ENCODE peak calls at places on chromosomes 2 and 18, in ten cellular contexts. One of them, this sample, is unnamed.

GRCh38 chr2:238852186-238852869 is 4.4 kb downstream of the TWIST2 start:
- DNase-seq in IMR-90: peak; percentile 46
- DNase-seq in effector memory CD4-positive, alpha-beta T cell: no peak
- DNase-seq in mesendoderm: no peak
- DNase-seq in Karpas-422: no peak
- DNase-seq in CD8-positive, alpha-beta T cell: no peak
- DNase-seq in fibroblast of lung: no peak
- DNase-seq in tibial nerve: no peak
- DNase-seq in neural progenitor cell: no peak
- DNase-seq in gastrocnemius medialis: no peak
- DNase-seq in this sample: no peak

GRCh38 chr18:51751901-51752300 is 554.4 kb upstream of the MEX3C start:
- DNase-seq in mesendoderm: no peak
- DNase-seq in gastrocnemius medialis: no peak
- DNase-seq in effector memory CD4-positive, alpha-beta T cell: no peak
- DNase-seq in IMR-90: no peak
- DNase-seq in neural progenitor cell: no peak
- DNase-seq in tibial nerve: no peak
- DNase-seq in CD8-positive, alpha-beta T cell: no peak
- DNase-seq in Karpas-422: no peak
- DNase-seq in fibroblast of lung: no peak
- DNase-seq in this sample: no peak

GRCh38 chr18:71327443-71328120 is 1038.7 kb downstream of the SOCS6 start:
- DNase-seq in gastrocnemius medialis: no peak
- DNase-seq in effector memory CD4-positive, alpha-beta T cell: no peak
- DNase-seq in fibroblast of lung: no peak
- DNase-seq in Karpas-422: no peak
- DNase-seq in neural progenitor cell: no peak
- DNase-seq in mesendoderm: no peak
- DNase-seq in IMR-90: no peak
- DNase-seq in CD8-positive, alpha-beta T cell: no peak
- DNase-seq in tibial nerve: no peak
- DNase-seq in this sample: no peak

GRCh38 chr18:8625693-8626092 is 16.5 kb downstream of the RAB12 start:
- DNase-seq in fibroblast of lung: no peak
- DNase-seq in gastrocnemius medialis: peak; percentile 59
- DNase-seq in tibial nerve: no peak
- DNase-seq in Karpas-422: no peak
- DNase-seq in effector memory CD4-positive, alpha-beta T cell: no peak
- DNase-seq in mesendoderm: no peak
- DNase-seq in CD8-positive, alpha-beta T cell: no peak
- DNase-seq in IMR-90: no peak
- DNase-seq in neural progenitor cell: no peak
- DNase-seq in this sample: no peak

GRCh38 chr2:106812377-106812776 is 73.6 kb downstream of the ST6GAL2 start:
- DNase-seq in IMR-90: no peak
- DNase-seq in effector memory CD4-positive, alpha-beta T cell: no peak
- DNase-seq in neural progenitor cell: no peak
- DNase-seq in CD8-positive, alpha-beta T cell: no peak
- DNase-seq in gastrocnemius medialis: no peak
- DNase-seq in tibial nerve: no peak
- DNase-seq in mesendoderm: no peak
- DNase-seq in fibroblast of lung: peak; percentile 39
- DNase-seq in Karpas-422: no peak
- DNase-seq in this sample: no peak

GRCh38 chr2:120013569-120014223 is 819 bp downstream of the EPB41L5 start:
- DNase-seq in IMR-90: no peak
- DNase-seq in Karpas-422: no peak
- DNase-seq in fibroblast of lung: peak; percentile 5
- DNase-seq in tibial nerve: peak; percentile 9
- DNase-seq in gastrocnemius medialis: peak; percentile 42
- DNase-seq in mesendoderm: no peak
- DNase-seq in neural progenitor cell: no peak
- DNase-seq in CD8-positive, alpha-beta T cell: no peak
- DNase-seq in effector memory CD4-positive, alpha-beta T cell: no peak
- DNase-seq in this sample: peak; percentile 27

GRCh38 chr2:20366672-20367116 is 16.1 kb upstream of the PUM2 start:
- DNase-seq in fibroblast of lung: no peak
- DNase-seq in CD8-positive, alpha-beta T cell: no peak
- DNase-seq in IMR-90: peak; percentile 63
- DNase-seq in Karpas-422: no peak
- DNase-seq in tibial nerve: no peak
- DNase-seq in effector memory CD4-positive, alpha-beta T cell: no peak
- DNase-seq in mesendoderm: no peak
- DNase-seq in gastrocnemius medialis: no peak
- DNase-seq in neural progenitor cell: no peak
- DNase-seq in this sample: no peak

GRCh38 chr2:102553601-102554000 is 65.8 kb upstream of the SLC9A2 start:
- DNase-seq in mesendoderm: no peak
- DNase-seq in CD8-positive, alpha-beta T cell: no peak
- DNase-seq in neural progenitor cell: no peak
- DNase-seq in effector memory CD4-positive, alpha-beta T cell: no peak
- DNase-seq in tibial nerve: no peak
- DNase-seq in IMR-90: no peak
- DNase-seq in Karpas-422: no peak
- DNase-seq in fibroblast of lung: no peak
- DNase-seq in gastrocnemius medialis: no peak
- DNase-seq in this sample: no peak

GRCh38 chr2:225667465-225667864 is 268.0 kb downstream of the NYAP2 start:
- DNase-seq in neural progenitor cell: peak; percentile 23
- DNase-seq in tibial nerve: no peak
- DNase-seq in gastrocnemius medialis: no peak
- DNase-seq in IMR-90: no peak
- DNase-seq in CD8-positive, alpha-beta T cell: no peak
- DNase-seq in effector memory CD4-positive, alpha-beta T cell: no peak
- DNase-seq in Karpas-422: no peak
- DNase-seq in mesendoderm: peak; percentile 90
- DNase-seq in fibroblast of lung: peak; percentile 3
- DNase-seq in this sample: no peak

GRCh38 chr2:63056309-63057065 is 5.9 kb downstream of the OTX1 start:
- DNase-seq in gastrocnemius medialis: no peak
- DNase-seq in Karpas-422: no peak
- DNase-seq in fibroblast of lung: no peak
- DNase-seq in effector memory CD4-positive, alpha-beta T cell: no peak
- DNase-seq in CD8-positive, alpha-beta T cell: no peak
- DNase-seq in neural progenitor cell: peak; percentile 90
- DNase-seq in IMR-90: no peak
- DNase-seq in mesendoderm: peak; percentile 49
- DNase-seq in tibial nerve: no peak
- DNase-seq in this sample: no peak

GRCh38 chr2:119950966-119951365 is 61.9 kb upstream of the EPB41L5 start:
- DNase-seq in neural progenitor cell: no peak
- DNase-seq in fibroblast of lung: no peak
- DNase-seq in IMR-90: peak; percentile 2
- DNase-seq in mesendoderm: no peak
- DNase-seq in Karpas-422: no peak
- DNase-seq in tibial nerve: no peak
- DNase-seq in CD8-positive, alpha-beta T cell: no peak
- DNase-seq in gastrocnemius medialis: no peak
- DNase-seq in effector memory CD4-positive, alpha-beta T cell: no peak
- DNase-seq in this sample: no peak

GRCh38 chr2:29598978-29599377 is 322.4 kb downstream of the ALK start:
- DNase-seq in Karpas-422: no peak
- DNase-seq in gastrocnemius medialis: no peak
- DNase-seq in CD8-positive, alpha-beta T cell: no peak
- DNase-seq in fibroblast of lung: no peak
- DNase-seq in mesendoderm: no peak
- DNase-seq in IMR-90: no peak
- DNase-seq in effector memory CD4-positive, alpha-beta T cell: no peak
- DNase-seq in neural progenitor cell: no peak
- DNase-seq in tibial nerve: no peak
- DNase-seq in this sample: no peak

GRCh38 chr2:144333144-144333555 is 186.8 kb downstream of the ZEB2 start:
- DNase-seq in IMR-90: no peak
- DNase-seq in neural progenitor cell: no peak
- DNase-seq in tibial nerve: no peak
- DNase-seq in fibroblast of lung: no peak
- DNase-seq in CD8-positive, alpha-beta T cell: no peak
- DNase-seq in Karpas-422: no peak
- DNase-seq in gastrocnemius medialis: no peak
- DNase-seq in mesendoderm: no peak
- DNase-seq in effector memory CD4-positive, alpha-beta T cell: no peak
- DNase-seq in this sample: no peak

GRCh38 chr2:77512521-77512920 is 9.7 kb downstream of the LRRTM4 start:
- DNase-seq in IMR-90: no peak
- DNase-seq in Karpas-422: peak; percentile 22
- DNase-seq in CD8-positive, alpha-beta T cell: no peak
- DNase-seq in tibial nerve: no peak
- DNase-seq in gastrocnemius medialis: no peak
- DNase-seq in fibroblast of lung: peak; percentile 20
- DNase-seq in mesendoderm: no peak
- DNase-seq in effector memory CD4-positive, alpha-beta T cell: no peak
- DNase-seq in neural progenitor cell: no peak
- DNase-seq in this sample: no peak

GRCh38 chr2:26653207-26654060 is 12.3 kb upstream of the CIB4 start:
- DNase-seq in effector memory CD4-positive, alpha-beta T cell: no peak
- DNase-seq in mesendoderm: no peak
- DNase-seq in neural progenitor cell: no peak
- DNase-seq in CD8-positive, alpha-beta T cell: no peak
- DNase-seq in gastrocnemius medialis: no peak
- DNase-seq in fibroblast of lung: no peak
- DNase-seq in Karpas-422: no peak
- DNase-seq in IMR-90: no peak
- DNase-seq in tibial nerve: no peak
- DNase-seq in this sample: no peak

GRCh38 chr2:67899187-67899586 is 163.6 kb downstream of the C1D start:
- DNase-seq in neural progenitor cell: no peak
- DNase-seq in tibial nerve: no peak
- DNase-seq in Karpas-422: no peak
- DNase-seq in gastrocnemius medialis: no peak
- DNase-seq in CD8-positive, alpha-beta T cell: no peak
- DNase-seq in mesendoderm: no peak
- DNase-seq in effector memory CD4-positive, alpha-beta T cell: no peak
- DNase-seq in fibroblast of lung: no peak
- DNase-seq in IMR-90: no peak
- DNase-seq in this sample: no peak

GRCh38 chr18:79723036-79723435 is 43.4 kb downstream of the CTDP1 start:
- DNase-seq in neural progenitor cell: no peak
- DNase-seq in IMR-90: no peak
- DNase-seq in gastrocnemius medialis: no peak
- DNase-seq in fibroblast of lung: no peak
- DNase-seq in tibial nerve: no peak
- DNase-seq in effector memory CD4-positive, alpha-beta T cell: no peak
- DNase-seq in Karpas-422: no peak
- DNase-seq in mesendoderm: no peak
- DNase-seq in CD8-positive, alpha-beta T cell: peak; percentile 12
- DNase-seq in this sample: no peak
- H3K36me3 ChIP-seq in neural progenitor cell: no peaks in the 10 kb centered on the region
- H3K36me3 ChIP-seq in IMR-90: peaks cover 59% of the 10 kb centered on the region
- H3K36me3 ChIP-seq in gastrocnemius medialis: no peaks in the 10 kb centered on the region
- H3K36me3 ChIP-seq in fibroblast of lung: peaks cover 15% of the 10 kb centered on the region
- H3K36me3 ChIP-seq in tibial nerve: no peaks in the 10 kb centered on the region
- H3K36me3 ChIP-seq in effector memory CD4-positive, alpha-beta T cell: peaks cover 62% of the 10 kb centered on the region
- H3K36me3 ChIP-seq in Karpas-422: peaks cover 85% of the 10 kb centered on the region
- H3K36me3 ChIP-seq in mesendoderm: peaks cover 9% of the 10 kb centered on the region
- H3K36me3 ChIP-seq in CD8-positive, alpha-beta T cell: peaks cover 10% of the 10 kb centered on the region
- H3K36me3 ChIP-seq in this sample: peaks cover under 1% of the 10 kb centered on the region

DNA sequence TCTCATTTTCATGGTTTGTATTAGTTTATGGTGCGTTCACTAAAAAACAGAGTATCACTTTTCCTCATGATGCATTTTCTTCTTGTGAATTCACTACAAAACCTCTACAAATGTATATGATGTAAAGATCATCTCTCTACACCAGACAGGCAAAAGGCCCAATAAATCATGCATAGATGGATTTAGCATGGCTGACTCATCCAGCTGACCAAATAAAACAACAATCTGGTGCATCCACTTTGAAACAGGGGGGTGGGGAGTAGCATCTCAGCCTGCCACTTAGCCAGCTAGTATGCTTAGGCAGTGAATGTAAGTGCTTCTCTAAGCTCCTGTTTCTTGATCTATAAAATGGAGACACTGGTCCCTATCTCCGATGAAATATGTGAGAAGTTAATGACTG is 78.5 kb downstream of the SATB2 start:
- DNase-seq in effector memory CD4-positive, alpha-beta T cell: no peak
- DNase-seq in tibial nerve: no peak
- DNase-seq in Karpas-422: no peak
- DNase-seq in IMR-90: peak; percentile 75
- DNase-seq in gastrocnemius medialis: no peak
- DNase-seq in mesendoderm: no peak
- DNase-seq in CD8-positive, alpha-beta T cell: no peak
- DNase-seq in neural progenitor cell: no peak
- DNase-seq in fibroblast of lung: peak; percentile 66
- DNase-seq in this sample: no peak
- H3K36me3 ChIP-seq in effector memory CD4-positive, alpha-beta T cell: no peaks in the 10 kb centered on the region
- H3K36me3 ChIP-seq in tibial nerve: no peaks in the 10 kb centered on the region
- H3K36me3 ChIP-seq in Karpas-422: no peaks in the 10 kb centered on the region
- H3K36me3 ChIP-seq in IMR-90: peaks cover 9% of the 10 kb centered on the region
- H3K36me3 ChIP-seq in gastrocnemius medialis: no peaks in the 10 kb centered on the region
- H3K36me3 ChIP-seq in mesendoderm: no peaks in the 10 kb centered on the region
- H3K36me3 ChIP-seq in CD8-positive, alpha-beta T cell: no peaks in the 10 kb centered on the region
- H3K36me3 ChIP-seq in neural progenitor cell: no peaks in the 10 kb centered on the region
- H3K36me3 ChIP-seq in fibroblast of lung: no peaks in the 10 kb centered on the region
- H3K36me3 ChIP-seq in this sample: no peaks in the 10 kb centered on the region

GRCh38 chr2:133756833-133757232 is 188.6 kb upstream of the NCKAP5 start:
- DNase-seq in tibial nerve: no peak
- DNase-seq in gastrocnemius medialis: no peak
- DNase-seq in effector memory CD4-positive, alpha-beta T cell: no peak
- DNase-seq in IMR-90: no peak
- DNase-seq in mesendoderm: no peak
- DNase-seq in neural progenitor cell: no peak
- DNase-seq in Karpas-422: no peak
- DNase-seq in fibroblast of lung: no peak
- DNase-seq in CD8-positive, alpha-beta T cell: no peak
- DNase-seq in this sample: no peak

GRCh38 chr2:133747965-133748700 is 179.9 kb upstream of the NCKAP5 start:
- DNase-seq in fibroblast of lung: peak; percentile 80
- DNase-seq in Karpas-422: no peak
- DNase-seq in IMR-90: peak; percentile 68
- DNase-seq in tibial nerve: no peak
- DNase-seq in neural progenitor cell: no peak
- DNase-seq in mesendoderm: no peak
- DNase-seq in CD8-positive, alpha-beta T cell: no peak
- DNase-seq in effector memory CD4-positive, alpha-beta T cell: no peak
- DNase-seq in gastrocnemius medialis: no peak
- DNase-seq in this sample: no peak

GRCh38 chr2:133755515-133756311 is 187.4 kb upstream of the NCKAP5 start:
- DNase-seq in Karpas-422: no peak
- DNase-seq in tibial nerve: peak; percentile 35
- DNase-seq in effector memory CD4-positive, alpha-beta T cell: no peak
- DNase-seq in fibroblast of lung: peak; percentile 100
- DNase-seq in neural progenitor cell: peak; percentile 30
- DNase-seq in IMR-90: peak; percentile 100
- DNase-seq in CD8-positive, alpha-beta T cell: no peak
- DNase-seq in mesendoderm: no peak
- DNase-seq in gastrocnemius medialis: no peak
- DNase-seq in this sample: peak; percentile 32

GRCh38 chr2:133753665-133754064 is 185.4 kb upstream of the NCKAP5 start:
- DNase-seq in IMR-90: no peak
- DNase-seq in tibial nerve: no peak
- DNase-seq in Karpas-422: no peak
- DNase-seq in mesendoderm: no peak
- DNase-seq in neural progenitor cell: no peak
- DNase-seq in fibroblast of lung: no peak
- DNase-seq in gastrocnemius medialis: no peak
- DNase-seq in effector memory CD4-positive, alpha-beta T cell: no peak
- DNase-seq in CD8-positive, alpha-beta T cell: no peak
- DNase-seq in this sample: peak; percentile 28
- H3K36me3 ChIP-seq in IMR-90: no peaks in the 10 kb centered on the region
- H3K36me3 ChIP-seq in tibial nerve: no peaks in the 10 kb centered on the region
- H3K36me3 ChIP-seq in Karpas-422: no peaks in the 10 kb centered on the region
- H3K36me3 ChIP-seq in mesendoderm: no peaks in the 10 kb centered on the region
- H3K36me3 ChIP-seq in neural progenitor cell: no peaks in the 10 kb centered on the region
- H3K36me3 ChIP-seq in fibroblast of lung: no peaks in the 10 kb centered on the region
- H3K36me3 ChIP-seq in gastrocnemius medialis: no peaks in the 10 kb centered on the region
- H3K36me3 ChIP-seq in effector memory CD4-positive, alpha-beta T cell: no peaks in the 10 kb centered on the region
- H3K36me3 ChIP-seq in CD8-positive, alpha-beta T cell: no peaks in the 10 kb centered on the region
- H3K36me3 ChIP-seq in this sample: no peaks in the 10 kb centered on the region

GRCh38 chr2:240129311-240129710 is 6.8 kb downstream of the COPS9 start:
- DNase-seq in tibial nerve: no peak
- DNase-seq in gastrocnemius medialis: no peak
- DNase-seq in fibroblast of lung: no peak
- DNase-seq in neural progenitor cell: no peak
- DNase-seq in IMR-90: no peak
- DNase-seq in mesendoderm: no peak
- DNase-seq in Karpas-422: no peak
- DNase-seq in effector memory CD4-positive, alpha-beta T cell: no peak
- DNase-seq in CD8-positive, alpha-beta T cell: no peak
- DNase-seq in this sample: no peak
- H3K36me3 ChIP-seq in tibial nerve: peaks cover 2% of the 10 kb centered on the region
- H3K36me3 ChIP-seq in gastrocnemius medialis: no peaks in the 10 kb centered on the region
- H3K36me3 ChIP-seq in fibroblast of lung: peaks cover 18% of the 10 kb centered on the region
- H3K36me3 ChIP-seq in neural progenitor cell: no peaks in the 10 kb centered on the region
- H3K36me3 ChIP-seq in IMR-90: peaks cover 52% of the 10 kb centered on the region
- H3K36me3 ChIP-seq in mesendoderm: peaks cover 16% of the 10 kb centered on the region
- H3K36me3 ChIP-seq in Karpas-422: peaks cover 9% of the 10 kb centered on the region
- H3K36me3 ChIP-seq in effector memory CD4-positive, alpha-beta T cell: peaks cover 63% of the 10 kb centered on the region
- H3K36me3 ChIP-seq in CD8-positive, alpha-beta T cell: peaks cover 35% of the 10 kb centered on the region
- H3K36me3 ChIP-seq in this sample: peaks cover 78% of the 10 kb centered on the region